ENCODE peak calls at places on chromosome 16, in seven cellular contexts. One of them, this sample, is unnamed.

GRCh38 chr16:69089091-69089912 is 16.2 kb upstream of the HAS3 start:
- DNase-seq in fibroblast of pulmonary artery: no peak
- DNase-seq in neural crest cell: no peak
- DNase-seq in Peyer's patch: no peak
- DNase-seq in GM13976: peak
- DNase-seq in left ventricle myocardium inferior: no peak
- DNase-seq in nephron progenitor cell: no peak
- DNase-seq in this sample: no peak

GRCh38 chr16:67183284-67183626 is 508 bp downstream of the MATCAP1 start:
- DNase-seq in left ventricle myocardium inferior: no peak
- DNase-seq in nephron progenitor cell: no peak
- DNase-seq in fibroblast of pulmonary artery: no peak
- DNase-seq in neural crest cell: no peak
- DNase-seq in GM13976: no peak
- DNase-seq in Peyer's patch: no peak
- DNase-seq in this sample: no peak

GRCh38 chr16:12679660-12680272 is 123.9 kb downstream of the CPPED1 start:
- DNase-seq in left ventricle myocardium inferior: no peak
- DNase-seq in fibroblast of pulmonary artery: no peak
- DNase-seq in GM13976: no peak
- DNase-seq in Peyer's patch: no peak
- DNase-seq in nephron progenitor cell: no peak
- DNase-seq in neural crest cell: no peak
- DNase-seq in this sample: no peak

GRCh38 chr16:47196457-47196856 is 52.7 kb upstream of the NETO2 start:
- DNase-seq in Peyer's patch: no peak
- DNase-seq in nephron progenitor cell: no peak
- DNase-seq in GM13976: no peak
- DNase-seq in neural crest cell: no peak
- DNase-seq in left ventricle myocardium inferior: no peak
- DNase-seq in fibroblast of pulmonary artery: no peak
- DNase-seq in this sample: no peak

GRCh38 chr16:57591086-57591869 is 37.2 kb upstream of the ADGRG1 start:
- DNase-seq in neural crest cell: peak
- DNase-seq in Peyer's patch: peak
- DNase-seq in fibroblast of pulmonary artery: peak
- DNase-seq in left ventricle myocardium inferior: peak
- DNase-seq in GM13976: peak
- DNase-seq in nephron progenitor cell: peak
- DNase-seq in this sample: peak

GRCh38 chr16:61042736-61043135 is 993.5 kb downstream of the CDH8 start:
- DNase-seq in Peyer's patch: no peak
- DNase-seq in nephron progenitor cell: peak
- DNase-seq in fibroblast of pulmonary artery: no peak
- DNase-seq in neural crest cell: no peak
- DNase-seq in left ventricle myocardium inferior: no peak
- DNase-seq in GM13976: no peak
- DNase-seq in this sample: peak

GRCh38 chr16:68289621-68290329 is 21.0 kb downstream of the SLC7A6OS start:
- DNase-seq in neural crest cell: no peak
- DNase-seq in fibroblast of pulmonary artery: peak
- DNase-seq in nephron progenitor cell: no peak
- DNase-seq in Peyer's patch: no peak
- DNase-seq in GM13976: peak
- DNase-seq in left ventricle myocardium inferior: no peak
- DNase-seq in this sample: no peak

GRCh38 chr16:11229432-11229831 is 26.6 kb downstream of the SOCS1 start:
- DNase-seq in GM13976: no peak
- DNase-seq in Peyer's patch: no peak
- DNase-seq in neural crest cell: no peak
- DNase-seq in nephron progenitor cell: no peak
- DNase-seq in left ventricle myocardium inferior: no peak
- DNase-seq in fibroblast of pulmonary artery: no peak
- DNase-seq in this sample: no peak

GRCh38 chr16:3088450-3088849 is 10.6 kb downstream of the ZSCAN10 start:
- DNase-seq in neural crest cell: no peak
- DNase-seq in GM13976: no peak
- DNase-seq in Peyer's patch: no peak
- DNase-seq in fibroblast of pulmonary artery: no peak
- DNase-seq in nephron progenitor cell: no peak
- DNase-seq in left ventricle myocardium inferior: no peak
- DNase-seq in this sample: no peak

GRCh38 chr16:3085868-3086595 is 13.1 kb downstream of the ZSCAN10 start:
- DNase-seq in left ventricle myocardium inferior: no peak
- DNase-seq in GM13976: no peak
- DNase-seq in neural crest cell: no peak
- DNase-seq in Peyer's patch: no peak
- DNase-seq in fibroblast of pulmonary artery: no peak
- DNase-seq in nephron progenitor cell: no peak
- DNase-seq in this sample: no peak

GRCh38 chr16:3087836-3088235 is 11.3 kb downstream of the ZSCAN10 start:
- DNase-seq in nephron progenitor cell: no peak
- DNase-seq in left ventricle myocardium inferior: no peak
- DNase-seq in neural crest cell: no peak
- DNase-seq in Peyer's patch: no peak
- DNase-seq in GM13976: no peak
- DNase-seq in fibroblast of pulmonary artery: no peak
- DNase-seq in this sample: peak

GRCh38 chr16:3086596-3087242 is 12.4 kb downstream of the ZSCAN10 start:
- DNase-seq in nephron progenitor cell: no peak
- DNase-seq in left ventricle myocardium inferior: no peak
- DNase-seq in Peyer's patch: peak
- DNase-seq in neural crest cell: no peak
- DNase-seq in fibroblast of pulmonary artery: no peak
- DNase-seq in GM13976: peak
- DNase-seq in this sample: peak

DNA sequence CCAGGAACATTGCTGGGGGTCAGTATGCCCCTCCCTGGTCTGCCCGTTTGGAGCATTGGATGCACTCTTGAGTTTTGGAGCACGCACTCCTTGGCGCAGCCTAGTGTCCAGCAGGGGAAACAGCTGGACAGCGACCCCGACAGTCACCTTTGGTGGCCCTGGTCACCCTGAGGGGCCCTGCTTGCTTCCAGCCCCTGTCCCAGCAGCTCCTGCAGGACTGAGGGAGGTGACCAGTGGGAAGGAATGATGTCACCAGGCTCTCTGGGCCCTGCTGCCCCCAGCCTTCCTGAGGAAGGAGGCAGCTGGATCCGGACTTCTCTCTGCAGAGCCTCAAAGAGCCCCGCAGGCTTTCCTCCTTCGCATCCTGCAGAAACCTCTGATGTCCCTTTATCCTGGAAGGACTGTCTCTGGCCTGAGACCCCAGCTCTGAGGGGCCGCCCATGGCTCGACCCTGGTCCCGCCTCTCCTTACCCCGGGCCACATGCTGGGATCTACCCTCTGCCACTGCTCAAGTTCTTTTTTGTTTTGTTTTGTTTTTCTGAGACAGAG is 11.8 kb downstream of the ZSCAN10 start:
- DNase-seq in nephron progenitor cell: peak
- DNase-seq in left ventricle myocardium inferior: peak
- DNase-seq in fibroblast of pulmonary artery: peak
- DNase-seq in GM13976: peak
- DNase-seq in Peyer's patch: no peak
- DNase-seq in neural crest cell: peak
- DNase-seq in this sample: peak
- TF ChIP-seq CTCF in nephron progenitor cell: no peak
- TF ChIP-seq CTCF in left ventricle myocardium inferior: no peak
- TF ChIP-seq CTCF in fibroblast of pulmonary artery: peak
- TF ChIP-seq CTCF in GM13976: peak
- TF ChIP-seq CTCF in Peyer's patch: no peak
- TF ChIP-seq CTCF in neural crest cell: no peak
- TF ChIP-seq CTCF in this sample: no peak

GRCh38 chr16:86244936-86245335 is 265.4 kb upstream of the FOXF1 start:
- DNase-seq in fibroblast of pulmonary artery: no peak
- DNase-seq in Peyer's patch: no peak
- DNase-seq in left ventricle myocardium inferior: no peak
- DNase-seq in neural crest cell: no peak
- DNase-seq in GM13976: no peak
- DNase-seq in nephron progenitor cell: no peak
- DNase-seq in this sample: no peak
- TF ChIP-seq CTCF in fibroblast of pulmonary artery: no peak
- TF ChIP-seq CTCF in Peyer's patch: no peak
- TF ChIP-seq CTCF in left ventricle myocardium inferior: no peak
- TF ChIP-seq CTCF in neural crest cell: no peak
- TF ChIP-seq CTCF in GM13976: no peak
- TF ChIP-seq CTCF in nephron progenitor cell: no peak
- TF ChIP-seq CTCF in this sample: no peak

DNA sequence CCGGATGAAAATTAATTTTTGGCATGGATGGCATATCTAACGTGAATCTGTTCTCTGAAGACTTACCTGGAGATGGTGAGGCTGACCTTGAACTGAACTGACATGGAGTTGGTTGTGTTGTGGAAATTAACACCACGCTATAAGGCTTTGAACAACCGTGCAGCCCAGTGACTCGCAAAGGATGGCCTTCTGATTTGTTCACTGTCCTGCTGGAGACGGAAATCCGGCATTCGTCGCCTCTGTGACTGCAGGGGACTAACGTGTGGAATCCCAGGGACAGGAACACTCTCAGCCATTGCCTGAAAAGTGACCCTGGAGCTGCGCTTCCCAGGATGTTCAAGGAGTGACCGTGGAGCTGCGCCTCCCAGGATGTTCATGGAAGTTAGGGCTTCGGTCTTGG is 100.3 kb downstream of the NPIPB11 start:
- DNase-seq in left ventricle myocardium inferior: no peak
- DNase-seq in neural crest cell: no peak
- DNase-seq in fibroblast of pulmonary artery: no peak
- DNase-seq in GM13976: no peak
- DNase-seq in Peyer's patch: no peak
- DNase-seq in nephron progenitor cell: no peak
- DNase-seq in this sample: no peak
- TF ChIP-seq CTCF in left ventricle myocardium inferior: no peak
- TF ChIP-seq CTCF in neural crest cell: no peak
- TF ChIP-seq CTCF in fibroblast of pulmonary artery: no peak
- TF ChIP-seq CTCF in GM13976: no peak
- TF ChIP-seq CTCF in Peyer's patch: no peak
- TF ChIP-seq CTCF in nephron progenitor cell: no peak
- TF ChIP-seq CTCF in this sample: no peak

GRCh38 chr16:51124896-51125295 is 26.2 kb downstream of the SALL1 start:
- DNase-seq in fibroblast of pulmonary artery: no peak
- DNase-seq in Peyer's patch: no peak
- DNase-seq in neural crest cell: no peak
- DNase-seq in nephron progenitor cell: no peak
- DNase-seq in GM13976: no peak
- DNase-seq in left ventricle myocardium inferior: no peak
- DNase-seq in this sample: no peak
- TF ChIP-seq CTCF in fibroblast of pulmonary artery: no peak
- TF ChIP-seq CTCF in Peyer's patch: no peak
- TF ChIP-seq CTCF in neural crest cell: no peak
- TF ChIP-seq CTCF in nephron progenitor cell: no peak
- TF ChIP-seq CTCF in GM13976: no peak
- TF ChIP-seq CTCF in left ventricle myocardium inferior: no peak
- TF ChIP-seq CTCF in this sample: no peak

GRCh38 chr16:25109643-25110042 is 1.9 kb upstream of the LCMT1 start:
- DNase-seq in nephron progenitor cell: no peak
- DNase-seq in Peyer's patch: peak
- DNase-seq in neural crest cell: no peak
- DNase-seq in fibroblast of pulmonary artery: peak
- DNase-seq in GM13976: no peak
- DNase-seq in left ventricle myocardium inferior: no peak
- DNase-seq in this sample: no peak

GRCh38 chr16:25110392-25110947 is 1.1 kb upstream of the LCMT1 start:
- DNase-seq in fibroblast of pulmonary artery: no peak
- DNase-seq in left ventricle myocardium inferior: no peak
- DNase-seq in GM13976: no peak
- DNase-seq in neural crest cell: no peak
- DNase-seq in nephron progenitor cell: no peak
- DNase-seq in Peyer's patch: no peak
- DNase-seq in this sample: no peak

GRCh38 chr16:25107466-25107792 is 4.1 kb upstream of the LCMT1 start:
- DNase-seq in fibroblast of pulmonary artery: no peak
- DNase-seq in left ventricle myocardium inferior: no peak
- DNase-seq in neural crest cell: no peak
- DNase-seq in GM13976: no peak
- DNase-seq in Peyer's patch: no peak
- DNase-seq in nephron progenitor cell: no peak
- DNase-seq in this sample: no peak

GRCh38 chr16:25108054-25108453 is 3.5 kb upstream of the LCMT1 start:
- DNase-seq in left ventricle myocardium inferior: no peak
- DNase-seq in GM13976: peak
- DNase-seq in nephron progenitor cell: no peak
- DNase-seq in fibroblast of pulmonary artery: no peak
- DNase-seq in neural crest cell: no peak
- DNase-seq in Peyer's patch: no peak
- DNase-seq in this sample: no peak

DNA sequence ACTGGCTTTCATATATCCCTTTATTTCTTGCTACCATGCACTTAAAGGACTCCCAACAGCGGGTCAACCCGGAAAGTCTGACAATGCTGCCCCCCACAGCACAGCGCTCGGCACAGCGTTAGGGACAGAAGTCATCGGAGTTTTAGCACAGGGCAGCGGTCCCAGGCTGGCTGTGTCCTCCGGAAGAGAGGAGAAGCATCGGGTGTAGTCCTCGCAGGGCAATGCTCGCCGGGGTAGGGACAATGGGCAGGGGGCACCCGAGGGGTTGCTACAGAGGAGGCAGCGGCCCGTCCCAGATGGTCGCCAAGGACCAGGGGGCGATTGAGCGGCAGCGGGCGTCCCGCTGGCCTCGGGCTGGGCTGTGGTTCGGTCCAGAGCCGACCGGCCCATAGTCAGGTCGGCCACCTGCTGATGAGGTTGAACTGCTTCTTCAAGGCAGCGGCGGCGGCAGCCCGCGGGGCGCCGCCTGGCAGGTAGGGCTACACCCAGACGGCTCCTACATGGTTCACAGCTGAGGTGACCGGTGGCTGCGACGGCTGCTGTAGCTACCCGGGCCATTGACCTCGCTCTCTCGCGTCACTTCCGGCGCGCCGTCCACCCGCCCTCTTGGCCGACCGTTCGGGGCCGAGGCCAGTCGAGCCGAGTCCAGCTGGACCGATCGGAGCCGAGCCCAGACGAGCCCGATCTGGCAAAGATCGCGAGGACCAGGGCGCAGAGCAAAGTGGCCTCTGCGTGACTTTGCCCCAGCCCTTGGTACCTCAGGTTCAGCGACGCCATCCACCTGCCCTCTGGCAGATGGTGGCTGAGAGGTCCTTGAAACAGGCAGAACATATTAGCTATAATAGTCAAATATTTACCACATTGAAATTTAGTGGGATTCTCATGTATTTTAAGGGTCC is 4.7 kb upstream of the LCMT1 start:
- DNase-seq in Peyer's patch: peak
- DNase-seq in left ventricle myocardium inferior: peak
- DNase-seq in neural crest cell: peak
- DNase-seq in fibroblast of pulmonary artery: peak
- DNase-seq in nephron progenitor cell: peak
- DNase-seq in GM13976: peak
- DNase-seq in this sample: peak
- TF ChIP-seq CTCF in Peyer's patch: no peak
- TF ChIP-seq CTCF in left ventricle myocardium inferior: peak
- TF ChIP-seq CTCF in neural crest cell: peak
- TF ChIP-seq CTCF in fibroblast of pulmonary artery: no peak
- TF ChIP-seq CTCF in nephron progenitor cell: no peak
- TF ChIP-seq CTCF in GM13976: peak
- TF ChIP-seq CTCF in this sample: no peak

GRCh38 chr16:85330694-85331188 is 218.5 kb upstream of the CIBAR2 start:
- DNase-seq in fibroblast of pulmonary artery: peak
- DNase-seq in Peyer's patch: no peak
- DNase-seq in left ventricle myocardium inferior: no peak
- DNase-seq in nephron progenitor cell: peak
- DNase-seq in GM13976: peak
- DNase-seq in neural crest cell: no peak
- DNase-seq in this sample: peak
- TF ChIP-seq CTCF in fibroblast of pulmonary artery: peak
- TF ChIP-seq CTCF in Peyer's patch: peak
- TF ChIP-seq CTCF in left ventricle myocardium inferior: peak
- TF ChIP-seq CTCF in nephron progenitor cell: peak
- TF ChIP-seq CTCF in GM13976: no peak
- TF ChIP-seq CTCF in neural crest cell: peak
- TF ChIP-seq CTCF in this sample: peak

This sample was measured in endothelial cell.